ENCODE peak calls at places on chromosome 6, in six cellular contexts. A is T-helper 9 cell, U is epithelial cell of prostate, T is islet precursor cell, D is stromal cell of bone marrow, V is cardiac fibroblast. O is an unnamed sample.

GRCh38 chr6:88499845-88500699 is 333.9 kb upstream of the CNR1 start:
- DNase-seq in V (no peak), U (no peak), A (no peak), D (no peak), T (no peak), O (no peak)

GRCh38 chr6:156686429-156686939 is 90.7 kb upstream of the ARID1B start:
- DNase-seq in U (no peak), A (peak), T (peak), V (peak), D (peak), O (peak)

GRCh38 chr6:73476722-73477121 is 15.2 kb downstream of the MTO1 start:
- DNase-seq in T (no peak), V (no peak), U (no peak), D (no peak), A (no peak), O (no peak)

GRCh38 chr6:74577619-74578018 is 628.2 kb downstream of the COL12A1 start:
- DNase-seq in U (no peak), V (no peak), A (no peak), D (no peak), T (no peak), O (no peak)

GRCh38 chr6:81003156-81003555 is 749.3 kb downstream of the TENT5A start:
- DNase-seq in V (no peak), U (no peak), T (no peak), A (no peak), D (no peak), O (no peak)

GRCh38 chr6:2141644-2142290 is 103.6 kb downstream of the GMDS start:
- DNase-seq in V (no peak), U (no peak), D (no peak), T (peak), A (no peak), O (no peak)

GRCh38 chr6:102438181-102438580 is 1044.7 kb downstream of the GRIK2 start:
- DNase-seq in A (no peak), U (no peak), V (no peak), D (no peak), T (no peak), O (no peak)

GRCh38 chr6:158962371-158962770 is 37.6 kb downstream of the RSPH3 start:
- DNase-seq in U (no peak), A (no peak), T (no peak), V (no peak), D (peak), O (no peak)

GRCh38 chr6:36851149-36851614 is 11.9 kb upstream of the CPNE5 start:
- DNase-seq in A (peak), V (peak), D (peak), U (no peak), T (peak), O (peak)

GRCh38 chr6:24838994-24839393 is 40.3 kb upstream of the ARMH2 start:
- DNase-seq in D (no peak), T (no peak), U (no peak), V (no peak), A (no peak), O (no peak)

O was measured in T47D.